ENCODE peak calls at places on chromosomes 1 and 21, in four cellular contexts. M is H9, O is H1, Q is tibial nerve. B is an unnamed sample.

GRCh38 chr1:118325545-118326225 is 140.7 kb upstream of the SPAG17 start:
- DNase-seq in M (no peak), O (no peak), Q (no peak), B (no peak)

GRCh38 chr1:63326473-63327380 is 4.4 kb downstream of the FOXD3 start:
- DNase-seq in O (peak; percentile 59), M (peak; percentile 51), Q (no peak), B (peak; percentile 54)

GRCh38 chr1:6508876-6509602 is 17.6 kb upstream of the PLEKHG5 start:
- DNase-seq in O (no peak), M (no peak), Q (no peak), B (no peak)

GRCh38 chr1:66374561-66375111 is 159.3 kb upstream of the SGIP1 start:
- DNase-seq in O (no peak), Q (no peak), M (no peak), B (no peak)

GRCh38 chr1:200021537-200022238 is 5.8 kb upstream of the NR5A2 start:
- DNase-seq in Q (no peak), O (no peak), M (no peak), B (no peak)

GRCh38 chr1:230149751-230150584 is 82.9 kb downstream of the GALNT2 start:
- DNase-seq in Q (no peak), M (no peak), O (no peak), B (no peak)

GRCh38 chr1:113929750-113930498 is 800 bp downstream of the HIPK1 start:
- DNase-seq in O (peak; percentile 69), M (no peak), Q (no peak), B (peak; percentile 61)

GRCh38 chr1:20830378-20830777 is 43.3 kb upstream of the HP1BP3 start:
- DNase-seq in Q (no peak), M (no peak), O (no peak), B (no peak)

GRCh38 chr1:169031566-169032224 is 74.8 kb upstream of the ATP1B1 start:
- DNase-seq in Q (no peak), O (no peak), M (no peak), B (no peak)

GRCh38 chr1:186228751-186229150 is 146.3 kb downstream of the TPR start:
- DNase-seq in M (no peak), Q (no peak), O (no peak), B (no peak)

GRCh38 chr1:169312084-169312954 is 55.3 kb downstream of the NME7 start:
- DNase-seq in Q (no peak), O (no peak), M (no peak), B (no peak)

GRCh38 chr1:42815938-42816599 is 853 bp upstream of the ERMAP start:
- DNase-seq in Q (no peak), O (peak; percentile 47), M (peak; percentile 37), B (peak; percentile 24)

GRCh38 chr1:98048234-98048633 is 127.4 kb upstream of the DPYD start:
- DNase-seq in M (peak; percentile 87), O (peak; percentile 87), Q (peak; percentile 62), B (peak; percentile 58)

GRCh38 chr1:223811634-223812101 is 34.1 kb downstream of the TP53BP2 start:
- DNase-seq in Q (no peak), O (no peak), M (no peak), B (no peak)

GRCh38 chr21:29170935-29171334 is 40.5 kb downstream of the MAP3K7CL start:
- DNase-seq in Q (no peak), O (no peak), M (no peak), B (no peak)

GRCh38 chr1:153801028-153801625 is 25.9 kb downstream of the SLC27A3 start:
- DNase-seq in M (no peak), Q (no peak), O (no peak), B (no peak)

GRCh38 chr1:3270403-3271245 is 183.8 kb upstream of the ARHGEF16 start:
- DNase-seq in Q (no peak), O (no peak), M (no peak), B (no peak)

GRCh38 chr1:157189986-157190982 is 52.1 kb upstream of the ETV3 start:
- DNase-seq in M (no peak), O (no peak), Q (no peak), B (no peak)
- TF ChIP-seq CTCF in M (no peak), O (peak; percentile 3), Q (no peak), B (no peak)

DNA sequence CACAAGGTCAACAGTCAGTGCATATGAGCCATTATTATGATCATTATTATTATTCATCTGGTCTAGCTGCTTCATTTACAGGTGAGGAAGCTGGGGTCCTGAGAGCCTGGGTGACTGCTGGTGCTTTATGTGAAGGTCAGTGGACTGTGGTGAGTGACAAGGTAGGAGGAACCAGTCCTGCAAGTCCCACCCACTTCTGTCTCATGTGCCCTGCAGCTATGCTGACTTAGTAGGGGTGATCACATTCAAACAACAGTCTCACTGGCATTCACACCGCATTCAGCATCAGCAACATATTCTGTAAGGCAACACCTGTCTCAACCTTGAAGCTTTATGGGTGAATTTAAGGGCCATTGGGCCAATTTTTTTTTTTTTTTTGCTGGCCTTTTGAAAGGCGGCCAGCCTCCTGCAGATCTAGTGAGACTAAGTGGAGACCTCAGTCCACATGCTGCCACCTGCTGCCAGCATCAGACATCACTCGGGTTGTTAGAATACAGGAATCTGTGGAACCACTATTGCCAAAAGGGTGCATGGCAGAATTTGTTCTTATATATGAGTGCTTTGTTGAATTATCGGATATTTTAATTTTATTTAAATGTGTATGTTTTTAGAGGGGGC is 59.9 kb upstream of the CACNA1E start:
- DNase-seq in Q (no peak), O (peak; percentile 62), M (peak; percentile 72), B (peak; percentile 72)
- TF ChIP-seq CTCF in Q (no peak), O (peak; percentile 60), M (peak; percentile 68), B (no peak)

GRCh38 chr1:44497422-44498170 is 92.5 kb downstream of the RNF220 start:
- DNase-seq in Q (no peak), O (no peak), M (no peak), B (no peak)

GRCh38 chr1:44501022-44501910 is 96.2 kb downstream of the RNF220 start:
- DNase-seq in M (peak; percentile 59), O (peak; percentile 68), Q (no peak), B (peak; percentile 46)

GRCh38 chr1:44499306-44499705 is 94.3 kb downstream of the RNF220 start:
- DNase-seq in Q (no peak), O (no peak), M (no peak), B (no peak)

GRCh38 chr1:44503625-44504024 is 98.6 kb downstream of the RNF220 start:
- DNase-seq in O (no peak), M (no peak), Q (no peak), B (no peak)

GRCh38 chr1:44500181-44501021 is 95.3 kb downstream of the RNF220 start:
- DNase-seq in O (peak; percentile 80), M (peak; percentile 79), Q (no peak), B (peak; percentile 78)
- TF ChIP-seq CTCF in O (peak; percentile 43), M (peak; percentile 54), Q (peak; percentile 32), B (no peak)

DNA sequence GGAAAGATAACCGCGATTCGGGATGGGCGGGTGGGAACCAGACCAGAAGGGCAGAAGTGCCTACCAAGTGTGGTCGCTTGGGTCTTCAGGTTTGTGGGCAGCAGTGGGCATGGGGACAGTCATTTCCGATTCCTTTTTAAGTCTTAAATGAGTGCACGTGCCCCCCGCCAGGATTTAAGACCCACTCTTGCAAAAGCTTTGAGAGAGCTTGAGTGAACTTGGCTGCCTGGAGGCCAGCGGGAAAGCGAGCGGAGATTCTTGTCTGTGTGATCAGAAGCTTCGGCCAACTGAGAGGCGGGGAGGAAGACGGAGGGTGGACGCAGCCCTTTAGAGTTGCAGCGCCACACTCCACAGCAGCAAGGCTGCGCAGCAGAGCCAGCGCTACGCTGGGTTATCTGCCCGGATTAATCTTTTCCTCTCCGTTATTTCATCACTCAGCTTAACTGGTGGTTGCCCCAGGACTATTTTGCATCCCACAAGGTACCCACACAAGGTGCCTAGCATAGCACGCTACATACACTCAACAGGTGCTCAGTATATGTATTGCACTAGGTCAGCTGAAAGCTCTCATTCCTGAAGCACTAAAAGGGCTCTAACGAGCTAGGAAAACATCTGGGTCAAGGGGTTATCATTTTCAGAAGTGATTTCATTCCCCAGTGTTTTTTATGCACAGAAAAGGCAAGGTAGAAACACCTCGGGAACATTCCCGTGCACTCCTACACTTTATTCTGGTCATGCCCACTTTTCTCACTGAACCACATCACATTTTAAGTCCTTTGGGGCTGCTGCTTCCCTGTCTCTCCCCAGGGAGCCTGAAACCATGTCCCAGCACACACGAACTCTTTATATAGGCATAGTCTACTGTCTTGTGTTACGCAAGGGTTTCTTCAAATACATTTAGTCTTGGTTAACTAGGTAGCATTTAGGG is 1.5 kb upstream of the BATF3 start:
- DNase-seq in O (peak; percentile 63), M (peak; percentile 70), Q (no peak), B (peak; percentile 50)
- TF ChIP-seq CTCF in O (peak; percentile 32), M (peak; percentile 19), Q (no peak), B (no peak)

GRCh38 chr1:205840524-205840923 is 9.4 kb downstream of the PM20D1 start:
- DNase-seq in Q (no peak), M (no peak), O (no peak), B (no peak)

GRCh38 chr1:205842177-205842576 is 7.8 kb downstream of the PM20D1 start:
- DNase-seq in O (no peak), Q (no peak), M (no peak), B (no peak)

GRCh38 chr1:205837380-205837970 is 12.5 kb downstream of the PM20D1 start:
- DNase-seq in M (no peak), Q (no peak), O (peak; percentile 20), B (no peak)

GRCh38 chr1:205843031-205843859 is 6.7 kb downstream of the PM20D1 start:
- DNase-seq in M (no peak), O (no peak), Q (no peak), B (no peak)
- TF ChIP-seq CTCF in M (no peak), O (no peak), Q (no peak), B (no peak)

GRCh38 chr1:237895630-237896029 is 4.9 kb upstream of the ZP4 start:
- DNase-seq in Q (no peak), M (no peak), O (no peak), B (no peak)

GRCh38 chr1:237903961-237904360 is 13.2 kb upstream of the ZP4 start:
- DNase-seq in Q (no peak), M (no peak), O (no peak), B (no peak)

DNA sequence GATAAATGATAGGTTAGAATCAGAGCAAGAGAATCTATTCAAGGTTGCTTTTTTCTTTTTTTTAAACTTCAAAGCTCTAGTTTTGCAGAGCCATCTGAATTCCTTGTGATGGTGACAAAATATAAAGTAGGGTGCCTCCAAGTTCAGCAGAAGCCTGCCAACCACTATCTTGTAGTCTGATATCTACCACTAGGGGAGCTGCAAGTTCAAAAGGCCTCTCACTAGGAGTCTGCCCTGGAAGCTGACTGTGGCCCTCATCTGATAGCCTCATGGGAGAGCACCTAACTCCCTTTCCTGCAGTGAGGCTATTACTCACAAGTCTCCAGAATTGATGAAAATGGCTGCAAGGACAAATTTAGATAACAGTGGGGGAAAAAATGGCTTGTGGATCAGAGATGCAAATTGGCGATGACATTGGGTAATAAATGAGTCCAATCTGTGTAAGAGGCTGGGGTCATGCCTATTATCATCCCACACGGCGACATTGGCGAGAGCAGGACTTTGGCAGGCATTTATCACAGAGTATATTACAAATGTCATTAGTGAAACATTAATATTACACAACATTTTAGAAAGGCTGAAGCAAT is 10.7 kb upstream of the ZP4 start:
- DNase-seq in O (no peak), Q (no peak), M (peak; percentile 55), B (no peak)
- TF ChIP-seq CTCF in O (peak; percentile 43), Q (no peak), M (peak; percentile 77), B (peak; percentile 68)

GRCh38 chr1:179911812-179912211 is 29.7 kb downstream of the TOR1AIP1 start:
- DNase-seq in O (no peak), Q (no peak), M (no peak), B (no peak)
- TF ChIP-seq CTCF in O (no peak), Q (no peak), M (no peak), B (no peak)

GRCh38 chr1:210531475-210532222 is 202.9 kb downstream of the HHAT start:
- DNase-seq in M (no peak), O (no peak), Q (no peak), B (no peak)
- TF ChIP-seq CTCF in M (no peak), O (no peak), Q (no peak), B (no peak)

GRCh38 chr1:109248797-109249629 is at the start of gene CELSR2:
- DNase-seq in M (peak; percentile 85), Q (no peak), O (peak; percentile 90), B (peak; percentile 84)
- TF ChIP-seq CTCF in M (peak; percentile 18), Q (no peak), O (no peak), B (no peak)

B was measured in glutamatergic neuron.